ENCODE peak calls at places on chromosomes 12 and 14, in four cellular contexts. One of them, this sample, is unnamed. For H3K4me1, the result is how much of the 10 kb centered on the place peaks cover.

GRCh38 chr12:129440278-129440677 is 463.5 kb downstream of the TMEM132D start:
- DNase-seq in pancreas: no peak
- DNase-seq in adipocyte: no peak
- DNase-seq in aorta: no peak
- DNase-seq in this sample: no peak

GRCh38 chr12:6083606-6084005 is 40.9 kb downstream of the VWF start:
- DNase-seq in pancreas: no peak
- DNase-seq in adipocyte: no peak
- DNase-seq in aorta: no peak
- DNase-seq in this sample: peak

GRCh38 chr14:34380446-34380845 is 81.6 kb downstream of the SPTSSA start:
- DNase-seq in pancreas: no peak
- DNase-seq in adipocyte: no peak
- DNase-seq in aorta: no peak
- DNase-seq in this sample: no peak

GRCh38 chr12:45948546-45948945 is 41.8 kb downstream of the SCAF11 start:
- DNase-seq in pancreas: no peak
- DNase-seq in adipocyte: no peak
- DNase-seq in aorta: no peak
- DNase-seq in this sample: no peak

GRCh38 chr12:89192419-89192818 is 159.9 kb downstream of the DUSP6 start:
- DNase-seq in pancreas: no peak
- DNase-seq in adipocyte: no peak
- DNase-seq in aorta: no peak
- DNase-seq in this sample: no peak

GRCh38 chr14:32202941-32203882 is at the start of gene RNU6-8:
- DNase-seq in pancreas: peak
- DNase-seq in adipocyte: peak
- DNase-seq in aorta: peak
- DNase-seq in this sample: peak

GRCh38 chr12:51307655-51308593 is 16.1 kb downstream of the BIN2 start:
- DNase-seq in pancreas: no peak
- DNase-seq in adipocyte: peak
- DNase-seq in aorta: no peak
- DNase-seq in this sample: no peak

GRCh38 chr14:20652996-20653975 is 11.8 kb upstream of the OR6S1 start:
- DNase-seq in pancreas: no peak
- DNase-seq in adipocyte: peak
- DNase-seq in aorta: no peak
- DNase-seq in this sample: peak

GRCh38 chr12:20367731-20368652 is at the start of gene PDE3A:
- DNase-seq in pancreas: peak
- DNase-seq in adipocyte: peak
- DNase-seq in aorta: peak
- DNase-seq in this sample: peak

GRCh38 chr12:4261655-4262054 is 11.9 kb upstream of the CCND2 start:
- DNase-seq in pancreas: no peak
- DNase-seq in adipocyte: no peak
- DNase-seq in aorta: no peak
- DNase-seq in this sample: no peak

GRCh38 chr12:53973093-53974042 is at the start of gene HOXC11:
- DNase-seq in pancreas: no peak
- DNase-seq in adipocyte: no peak
- DNase-seq in aorta: no peak
- DNase-seq in this sample: peak

GRCh38 chr12:127170271-127171180 is 1096.4 kb upstream of the TMEM132C start:
- DNase-seq in pancreas: no peak
- DNase-seq in adipocyte: peak
- DNase-seq in aorta: no peak
- DNase-seq in this sample: no peak

GRCh38 chr12:106299193-106299794 is 3.2 kb upstream of the TCP11L2 start:
- DNase-seq in pancreas: no peak
- DNase-seq in adipocyte: peak
- DNase-seq in aorta: no peak
- DNase-seq in this sample: no peak

GRCh38 chr12:92593734-92594402 is 108.9 kb upstream of the PLEKHG7 start:
- DNase-seq in pancreas: peak
- DNase-seq in adipocyte: peak
- DNase-seq in aorta: peak
- DNase-seq in this sample: peak

GRCh38 chr12:20194171-20194570 is 174.2 kb upstream of the PDE3A start:
- DNase-seq in pancreas: no peak
- DNase-seq in adipocyte: peak
- DNase-seq in aorta: no peak
- DNase-seq in this sample: no peak

GRCh38 chr12:78316150-78316549 is 485.5 kb downstream of the NAV3 start:
- DNase-seq in pancreas: no peak
- DNase-seq in adipocyte: no peak
- DNase-seq in aorta: no peak
- DNase-seq in this sample: no peak

GRCh38 chr14:63276492-63277342 is 42.0 kb downstream of the GPHB5 start:
- DNase-seq in pancreas: no peak
- DNase-seq in adipocyte: peak
- DNase-seq in aorta: no peak
- DNase-seq in this sample: no peak

GRCh38 chr14:93299831-93300230 is 33.0 kb downstream of the BTBD7 start:
- DNase-seq in pancreas: no peak
- DNase-seq in adipocyte: no peak
- DNase-seq in aorta: no peak
- DNase-seq in this sample: no peak

GRCh38 chr12:46455648-46456352 is 83.2 kb upstream of the SLC38A2 start:
- DNase-seq in pancreas: peak
- DNase-seq in adipocyte: no peak
- DNase-seq in aorta: no peak
- DNase-seq in this sample: no peak

GRCh38 chr12:22530-23201 is 43.9 kb upstream of the IQSEC3 start:
- DNase-seq in pancreas: no peak
- DNase-seq in adipocyte: no peak
- DNase-seq in aorta: no peak
- DNase-seq in this sample: no peak

GRCh38 chr12:5328669-5329068 is 103.2 kb upstream of the NTF3 start:
- DNase-seq in pancreas: no peak
- DNase-seq in adipocyte: no peak
- DNase-seq in aorta: no peak
- DNase-seq in this sample: no peak

GRCh38 chr12:131458931-131459575 is 251.8 kb upstream of the SFSWAP start:
- DNase-seq in pancreas: no peak
- DNase-seq in adipocyte: no peak
- DNase-seq in aorta: no peak
- DNase-seq in this sample: peak

GRCh38 chr14:72961579-72962335 is 35.5 kb downstream of the DCAF4 start:
- DNase-seq in pancreas: no peak
- DNase-seq in adipocyte: peak
- DNase-seq in aorta: no peak
- DNase-seq in this sample: no peak

GRCh38 chr14:99838555-99839193 is 45.5 kb downstream of the EML1 start:
- DNase-seq in pancreas: no peak
- DNase-seq in adipocyte: peak
- DNase-seq in aorta: no peak
- DNase-seq in this sample: no peak

GRCh38 chr14:23182372-23183014 is 967 bp downstream of the SLC7A8 start:
- DNase-seq in pancreas: peak
- DNase-seq in adipocyte: peak
- DNase-seq in aorta: peak
- DNase-seq in this sample: peak

GRCh38 chr14:24692382-24693352 is 58.7 kb upstream of the GZMB start:
- DNase-seq in pancreas: no peak
- DNase-seq in adipocyte: no peak
- DNase-seq in aorta: no peak
- DNase-seq in this sample: no peak

GRCh38 chr12:99259040-99259934 is 388.3 kb upstream of the GARIN6 start:
- DNase-seq in pancreas: no peak
- DNase-seq in adipocyte: peak
- DNase-seq in aorta: no peak
- DNase-seq in this sample: no peak

GRCh38 chr14:94571950-94572349 is 9.3 kb upstream of the SERPINA5 start:
- DNase-seq in pancreas: peak
- DNase-seq in adipocyte: peak
- DNase-seq in aorta: no peak
- DNase-seq in this sample: no peak

GRCh38 chr12:49456280-49456679 is 82.5 kb upstream of the KCNH3 start:
- DNase-seq in pancreas: no peak
- DNase-seq in adipocyte: no peak
- DNase-seq in aorta: no peak
- DNase-seq in this sample: no peak

GRCh38 chr12:124737772-124738635 is 125.7 kb downstream of the SCARB1 start:
- DNase-seq in pancreas: no peak
- DNase-seq in adipocyte: no peak
- DNase-seq in aorta: no peak
- DNase-seq in this sample: no peak

GRCh38 chr12:28824849-28825248 is 324.2 kb upstream of the FAR2 start:
- DNase-seq in pancreas: no peak
- DNase-seq in adipocyte: no peak
- DNase-seq in aorta: no peak
- DNase-seq in this sample: no peak

GRCh38 chr14:72243309-72243708 is 311.1 kb downstream of the RGS6 start:
- DNase-seq in pancreas: no peak
- DNase-seq in adipocyte: no peak
- DNase-seq in aorta: no peak
- DNase-seq in this sample: no peak

GRCh38 chr12:114407034-114407420 is 1.1 kb upstream of the TBX5 start:
- DNase-seq in pancreas: no peak
- DNase-seq in adipocyte: no peak
- DNase-seq in aorta: no peak
- DNase-seq in this sample: no peak

GRCh38 chr12:49952396-49953055 is 2.0 kb downstream of the AQP2 start:
- DNase-seq in pancreas: no peak
- DNase-seq in adipocyte: no peak
- DNase-seq in aorta: peak
- DNase-seq in this sample: peak

DNA sequence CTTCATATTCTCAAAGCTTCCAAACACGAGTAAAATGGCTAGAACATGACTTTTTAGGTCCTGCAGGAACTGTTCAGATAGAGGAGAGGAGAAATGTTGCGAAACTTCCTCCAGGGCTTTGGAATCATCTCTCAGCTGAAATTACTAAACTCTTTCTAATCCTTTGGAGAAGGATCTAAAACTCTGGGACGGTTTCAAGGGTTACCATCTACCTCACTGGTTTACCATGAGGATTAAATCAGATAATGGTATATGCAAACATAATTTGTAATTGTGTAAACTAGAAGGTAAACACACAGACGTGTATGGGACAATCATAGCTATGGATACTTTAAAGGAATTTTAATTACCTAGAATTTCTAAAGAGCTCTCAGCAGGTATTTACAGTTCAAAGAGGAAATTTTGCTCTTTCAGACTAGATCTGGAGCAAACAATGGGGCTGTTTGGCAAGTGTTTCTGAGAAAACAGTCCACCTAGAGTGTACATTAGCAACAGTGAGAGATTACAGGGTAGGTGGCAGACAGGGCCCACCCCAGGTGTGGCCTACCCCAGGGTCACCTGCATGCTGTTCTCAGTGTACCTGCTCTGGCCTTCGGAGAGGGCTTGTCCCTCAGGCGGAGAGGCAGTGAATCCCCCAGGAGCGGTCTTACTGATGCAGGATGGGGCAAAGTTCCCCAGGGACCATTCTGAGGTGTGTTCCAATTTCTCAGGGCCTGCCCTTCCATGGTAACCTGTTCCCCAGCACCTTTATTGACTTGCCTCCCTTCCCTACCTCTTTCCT is 124.7 kb upstream of the MAX start:
- DNase-seq in pancreas: peak
- DNase-seq in adipocyte: peak
- DNase-seq in aorta: no peak
- DNase-seq in this sample: peak
- H3K4me1 ChIP-seq in pancreas: half or more
- H3K4me1 ChIP-seq in adipocyte: under half
- H3K4me1 ChIP-seq in aorta: under half
- H3K4me1 ChIP-seq in this sample: under half

GRCh38 chr14:68141531-68142088 is 322.0 kb downstream of the RAD51B start:
- DNase-seq in pancreas: no peak
- DNase-seq in adipocyte: peak
- DNase-seq in aorta: no peak
- DNase-seq in this sample: no peak

GRCh38 chr14:68139466-68140110 is 320.0 kb downstream of the RAD51B start:
- DNase-seq in pancreas: no peak
- DNase-seq in adipocyte: peak
- DNase-seq in aorta: no peak
- DNase-seq in this sample: no peak

GRCh38 chr14:68140111-68140741 is 320.6 kb downstream of the RAD51B start:
- DNase-seq in pancreas: peak
- DNase-seq in adipocyte: peak
- DNase-seq in aorta: peak
- DNase-seq in this sample: no peak

GRCh38 chr14:68143341-68143807 is 323.8 kb downstream of the RAD51B start:
- DNase-seq in pancreas: peak
- DNase-seq in adipocyte: peak
- DNase-seq in aorta: peak
- DNase-seq in this sample: no peak

DNA sequence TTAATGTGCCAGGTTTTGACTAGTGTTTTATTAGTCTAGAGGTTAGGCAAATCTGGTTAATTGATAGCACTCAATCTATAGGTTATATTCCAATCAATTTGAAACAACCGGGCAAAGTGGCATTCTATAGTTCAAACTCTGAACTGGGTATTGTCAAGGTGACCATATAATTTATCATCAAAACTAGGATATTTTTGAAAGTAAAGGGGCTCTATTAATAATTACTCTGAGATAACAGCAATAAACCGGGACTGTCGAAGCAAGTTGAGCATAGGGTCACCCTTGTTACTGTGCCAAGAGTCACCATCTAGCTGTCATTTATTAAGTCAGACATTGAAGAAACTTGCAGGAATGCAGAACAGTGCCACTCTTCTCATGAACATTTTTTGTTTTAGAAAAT is 321.2 kb downstream of the RAD51B start:
- DNase-seq in pancreas: no peak
- DNase-seq in adipocyte: no peak
- DNase-seq in aorta: no peak
- DNase-seq in this sample: no peak
- H3K4me1 ChIP-seq in pancreas: half or more
- H3K4me1 ChIP-seq in adipocyte: half or more
- H3K4me1 ChIP-seq in aorta: under half
- H3K4me1 ChIP-seq in this sample: under half

GRCh38 chr14:104789752-104790743 is 5.5 kb downstream of the AKT1 start:
- DNase-seq in pancreas: no peak
- DNase-seq in adipocyte: no peak
- DNase-seq in aorta: no peak
- DNase-seq in this sample: no peak
- H3K4me1 ChIP-seq in pancreas: under half
- H3K4me1 ChIP-seq in adipocyte: under half
- H3K4me1 ChIP-seq in aorta: under half
- H3K4me1 ChIP-seq in this sample: half or more

DNA sequence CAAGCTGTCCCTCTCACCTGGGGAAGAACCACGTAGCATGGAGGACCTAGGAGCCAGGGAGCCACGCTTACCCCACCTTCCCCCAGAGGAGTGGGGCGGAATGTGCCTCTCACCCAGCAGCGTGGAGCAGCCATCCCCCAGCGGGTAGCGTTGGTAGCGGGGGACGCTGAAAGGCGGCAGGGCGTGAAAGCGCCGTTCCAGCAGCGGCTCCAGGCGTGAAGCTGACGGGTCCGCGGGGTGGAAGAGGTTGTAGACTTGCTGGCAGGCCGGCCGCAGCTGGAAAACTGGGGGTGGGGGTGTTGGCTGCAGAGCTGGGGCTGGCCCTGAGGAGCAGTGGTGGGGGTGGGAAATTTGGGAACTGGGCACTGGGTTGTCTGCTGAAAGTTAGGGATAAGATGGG is 11.9 kb downstream of the ARL6IP4 start:
- DNase-seq in pancreas: no peak
- DNase-seq in adipocyte: no peak
- DNase-seq in aorta: no peak
- DNase-seq in this sample: peak
- H3K4me1 ChIP-seq in pancreas: under half
- H3K4me1 ChIP-seq in adipocyte: under half
- H3K4me1 ChIP-seq in aorta: under half
- H3K4me1 ChIP-seq in this sample: under half